ENCODE peak calls at places on chromosomes 7 and 10, in four cellular contexts. One of them, this sample, is unnamed.
A peak's percentile ranks its signal among the peaks of the same experiment; 100 is the strongest.

GRCh38 chr10:35422236-35422635 is 85.9 kb downstream of the CCNY start:
- DNase-seq in kidney epithelial cell: peak; percentile 38
- DNase-seq in GM12864: no peak
- DNase-seq in Peyer's patch: no peak
- DNase-seq in this sample: no peak

GRCh38 chr10:122786269-122786668 is 59.4 kb downstream of the CUZD1 start:
- DNase-seq in kidney epithelial cell: no peak
- DNase-seq in GM12864: no peak
- DNase-seq in Peyer's patch: no peak
- DNase-seq in this sample: peak; percentile 14

GRCh38 chr7:34075543-34075942 is 170.2 kb downstream of the BMPER start:
- DNase-seq in kidney epithelial cell: no peak
- DNase-seq in GM12864: no peak
- DNase-seq in Peyer's patch: no peak
- DNase-seq in this sample: no peak

GRCh38 chr7:36264917-36265292 is 111.9 kb downstream of the EEPD1 start:
- DNase-seq in kidney epithelial cell: no peak
- DNase-seq in GM12864: no peak
- DNase-seq in Peyer's patch: no peak
- DNase-seq in this sample: no peak

GRCh38 chr10:50846753-50847152 is 38.7 kb downstream of the A1CF start:
- DNase-seq in kidney epithelial cell: no peak
- DNase-seq in GM12864: no peak
- DNase-seq in Peyer's patch: no peak
- DNase-seq in this sample: peak; percentile 9

GRCh38 chr7:134684165-134684564 is 37.5 kb downstream of the BPGM start:
- DNase-seq in kidney epithelial cell: no peak
- DNase-seq in GM12864: no peak
- DNase-seq in Peyer's patch: no peak
- DNase-seq in this sample: no peak

GRCh38 chr7:141071260-141071854 is 2.5 kb upstream of the TMEM178B start:
- DNase-seq in kidney epithelial cell: no peak
- DNase-seq in GM12864: no peak
- DNase-seq in Peyer's patch: no peak
- DNase-seq in this sample: no peak

GRCh38 chr10:117175901-117176534 is 21.3 kb upstream of the KCNK18 start:
- DNase-seq in kidney epithelial cell: peak; percentile 31
- DNase-seq in GM12864: peak; percentile 38
- DNase-seq in Peyer's patch: peak; percentile 64
- DNase-seq in this sample: no peak

GRCh38 chr7:38306136-38306535 is 32.7 kb upstream of the TARP start:
- DNase-seq in kidney epithelial cell: no peak
- DNase-seq in GM12864: no peak
- DNase-seq in Peyer's patch: no peak
- DNase-seq in this sample: no peak

GRCh38 chr10:88693392-88694020 is 12.5 kb upstream of the LIPK start:
- DNase-seq in kidney epithelial cell: no peak
- DNase-seq in GM12864: no peak
- DNase-seq in Peyer's patch: no peak
- DNase-seq in this sample: no peak
- TF ChIP-seq CTCF in kidney epithelial cell: peak; percentile 15
- TF ChIP-seq CTCF in GM12864: peak; percentile 3
- TF ChIP-seq CTCF in Peyer's patch: no peak
- TF ChIP-seq CTCF in this sample: peak; percentile 55

GRCh38 chr10:114031113-114031512 is 12.6 kb upstream of the ADRB1 start:
- DNase-seq in kidney epithelial cell: no peak
- DNase-seq in GM12864: no peak
- DNase-seq in Peyer's patch: no peak
- DNase-seq in this sample: no peak
- TF ChIP-seq CTCF in kidney epithelial cell: no peak
- TF ChIP-seq CTCF in GM12864: no peak
- TF ChIP-seq CTCF in Peyer's patch: no peak
- TF ChIP-seq CTCF in this sample: no peak

DNA sequence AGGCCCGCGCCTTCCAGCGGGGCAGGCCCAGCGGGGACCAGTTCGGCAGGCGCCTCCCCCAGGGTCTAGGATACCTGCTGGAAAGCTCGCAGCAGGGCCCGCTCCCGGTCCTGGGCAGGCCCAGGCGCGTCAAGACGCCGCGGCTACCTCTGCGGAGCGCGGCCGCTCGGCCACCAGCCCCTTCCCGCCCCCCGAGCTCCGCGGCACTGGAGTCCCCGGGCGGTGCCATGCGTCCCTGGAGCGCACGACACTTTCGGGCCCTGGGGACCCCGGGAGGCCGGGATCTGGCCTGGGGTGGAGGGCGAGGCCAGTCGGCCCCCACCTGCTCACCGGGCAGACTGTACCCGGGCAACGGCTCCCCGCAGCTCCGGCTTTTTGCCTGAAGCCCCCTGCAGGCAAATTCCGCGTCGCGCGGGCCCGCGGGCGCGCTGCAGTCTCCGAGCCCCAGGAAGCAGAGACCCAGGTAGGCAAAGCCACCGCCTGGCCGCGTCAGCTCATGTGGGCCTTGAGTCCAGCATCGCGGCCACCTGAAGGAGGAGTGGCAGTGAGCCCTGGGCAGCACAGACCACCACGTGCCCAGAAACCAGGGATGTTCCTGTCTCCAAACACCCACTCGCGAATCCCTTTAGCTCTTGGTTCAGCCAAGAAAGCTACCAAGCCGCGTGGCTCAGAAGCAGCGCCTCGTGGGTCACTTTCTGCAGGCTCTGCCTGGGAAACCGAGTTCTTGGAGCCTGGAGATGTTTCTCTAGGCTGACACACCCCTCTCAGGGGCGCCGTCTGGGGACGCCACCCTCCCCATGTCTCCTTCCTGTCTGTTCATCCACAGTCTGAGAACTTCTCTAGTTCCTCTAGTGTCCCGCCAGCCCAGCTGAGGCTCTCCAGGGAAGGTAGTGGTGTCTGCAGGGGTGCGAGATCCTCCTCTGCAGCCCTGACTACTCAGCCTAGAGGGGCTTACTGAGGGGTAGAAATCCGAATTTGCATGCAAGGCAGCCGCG is 46.1 kb upstream of the APBB1IP start:
- DNase-seq in kidney epithelial cell: no peak
- DNase-seq in GM12864: no peak
- DNase-seq in Peyer's patch: no peak
- DNase-seq in this sample: no peak
- TF ChIP-seq CTCF in kidney epithelial cell: no peak
- TF ChIP-seq CTCF in GM12864: no peak
- TF ChIP-seq CTCF in Peyer's patch: no peak
- TF ChIP-seq CTCF in this sample: no peak

GRCh38 chr10:29634105-29634504 is 666 bp downstream of the SVIL start:
- DNase-seq in kidney epithelial cell: no peak
- DNase-seq in GM12864: no peak
- DNase-seq in Peyer's patch: no peak
- DNase-seq in this sample: peak; percentile 68

GRCh38 chr10:29637537-29637936 is 2.8 kb upstream of the SVIL start:
- DNase-seq in kidney epithelial cell: no peak
- DNase-seq in GM12864: no peak
- DNase-seq in Peyer's patch: no peak
- DNase-seq in this sample: no peak

GRCh38 chr10:29636178-29636577 is 1.4 kb upstream of the SVIL start:
- DNase-seq in kidney epithelial cell: no peak
- DNase-seq in GM12864: no peak
- DNase-seq in Peyer's patch: no peak
- DNase-seq in this sample: peak; percentile 44

GRCh38 chr10:29635711-29636144 is 957 bp upstream of the SVIL start:
- DNase-seq in kidney epithelial cell: no peak
- DNase-seq in GM12864: no peak
- DNase-seq in Peyer's patch: no peak
- DNase-seq in this sample: no peak

DNA sequence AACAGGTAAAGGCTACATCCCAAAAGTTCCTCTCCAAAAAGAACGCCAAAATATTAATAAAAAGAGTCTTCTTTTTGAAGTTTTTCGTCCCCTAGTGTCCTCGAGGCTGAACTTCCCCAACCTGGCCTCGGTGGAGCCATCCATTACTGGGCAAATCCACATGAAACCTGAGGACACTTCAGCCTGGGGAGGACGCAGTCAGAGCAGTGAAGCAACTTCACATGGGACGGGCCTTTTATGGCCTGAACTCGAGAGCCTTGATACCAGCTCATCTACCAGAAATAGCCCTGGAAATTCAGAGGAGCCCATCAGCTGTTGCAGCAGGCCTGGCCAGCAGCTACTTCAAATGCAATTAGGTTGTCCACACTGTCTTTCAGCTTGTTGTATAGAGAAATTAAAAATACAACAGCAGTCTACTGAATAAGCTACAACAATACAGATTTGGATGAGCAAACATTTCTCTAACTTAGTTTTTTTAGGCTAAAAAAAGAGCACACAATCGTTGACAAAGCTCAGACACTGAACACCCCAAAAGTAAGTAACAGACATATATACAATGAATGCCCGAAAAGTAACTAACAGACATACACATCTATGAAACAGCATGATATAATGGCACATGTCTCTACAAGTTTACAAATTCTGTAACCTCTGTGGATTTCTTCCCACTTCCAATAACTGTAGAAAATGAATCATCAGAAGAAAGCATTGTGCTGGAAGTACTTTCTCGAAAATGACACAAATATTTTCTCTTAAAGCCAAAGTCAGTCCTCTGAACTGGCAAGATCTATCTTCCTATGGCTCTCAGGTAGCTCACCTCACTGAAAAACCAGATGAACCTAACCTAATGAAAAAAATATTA is at the start of gene SVIL:
- DNase-seq in kidney epithelial cell: no peak
- DNase-seq in GM12864: no peak
- DNase-seq in Peyer's patch: no peak
- DNase-seq in this sample: peak; percentile 85
- TF ChIP-seq CTCF in kidney epithelial cell: no peak
- TF ChIP-seq CTCF in GM12864: no peak
- TF ChIP-seq CTCF in Peyer's patch: no peak
- TF ChIP-seq CTCF in this sample: no peak

GRCh38 chr10:123999261-123999660 is 94.1 kb downstream of the CHST15 start:
- DNase-seq in kidney epithelial cell: no peak
- DNase-seq in GM12864: no peak
- DNase-seq in Peyer's patch: peak; percentile 8
- DNase-seq in this sample: no peak
- TF ChIP-seq CTCF in kidney epithelial cell: no peak
- TF ChIP-seq CTCF in GM12864: no peak
- TF ChIP-seq CTCF in Peyer's patch: no peak
- TF ChIP-seq CTCF in this sample: peak; percentile 22